ENCODE peak calls at places on chromosomes 13 and 19, in seven cellular contexts. C is sigmoid colon, X is cardiac fibroblast, Z is fibroblast of the aortic adventitia, R is colonic mucosa, L is adrenal gland, Q is lower lobe of right lung. A is an unnamed sample.

GRCh38 chr13:113623491-113624234 is 34.3 kb downstream of the ATP4B start:
- DNase-seq in Z (no peak), R (no peak), L (no peak), X (peak; percentile 15), C (peak; percentile 50), Q (peak; percentile 44), A (no peak)

GRCh38 chr19:36169084-36169760 is 17.0 kb upstream of the COX7A1 start:
- DNase-seq in Q (no peak), C (no peak), R (peak; percentile 69), L (no peak), X (no peak), Z (no peak), A (no peak)

GRCh38 chr13:112144616-112145220 is 77.8 kb downstream of the SOX1 start:
- DNase-seq in C (no peak), Q (no peak), R (no peak), X (no peak), L (no peak), Z (no peak), A (no peak)

GRCh38 chr13:111567637-111568036 is 247.2 kb downstream of the TEX29 start:
- DNase-seq in R (no peak), X (no peak), Q (no peak), C (no peak), Z (no peak), L (no peak), A (no peak)

GRCh38 chr19:15248648-15249559 is 16.7 kb upstream of the EPHX3 start:
- DNase-seq in Z (peak; percentile 91), Q (peak; percentile 64), L (peak; percentile 80), C (peak; percentile 93), X (peak; percentile 94), R (peak; percentile 72), A (peak; percentile 61)

GRCh38 chr19:33482486-33482885 is 39.1 kb downstream of the PEPD start:
- DNase-seq in R (no peak), Z (peak; percentile 13), X (peak; percentile 45), C (no peak), Q (no peak), L (no peak), A (no peak)

GRCh38 chr13:105721056-105721455 is 814.4 kb downstream of the EFNB2 start:
- DNase-seq in Q (no peak), R (no peak), X (peak; percentile 35), L (no peak), C (no peak), Z (no peak), A (no peak)

GRCh38 chr19:913080-913748 is at the start of gene R3HDM4:
- DNase-seq in Q (peak; percentile 87), R (peak; percentile 86), C (peak; percentile 90), Z (peak; percentile 42), X (peak; percentile 46), L (peak; percentile 86), A (no peak)

GRCh38 chr13:91647361-91647970 is 249.0 kb downstream of the GPC5 start:
- DNase-seq in R (peak; percentile 18), X (no peak), Z (peak; percentile 60), Q (no peak), C (no peak), L (no peak), A (no peak)

GRCh38 chr19:34430738-34431625 is 2.8 kb downstream of the UBA2 start:
- DNase-seq in C (no peak), Q (no peak), L (no peak), X (peak; percentile 73), R (no peak), Z (peak; percentile 63), A (no peak)

GRCh38 chr13:114096811-114097503 is 35.5 kb downstream of the RASA3 start:
- DNase-seq in L (no peak), C (peak; percentile 57), Q (no peak), R (no peak), X (no peak), Z (no peak), A (no peak)

GRCh38 chr13:114004416-114005205 is 30.7 kb upstream of the C13orf46 start:
- DNase-seq in Z (peak; percentile 85), R (no peak), Q (peak; percentile 41), C (peak; percentile 43), X (peak; percentile 87), L (no peak), A (no peak)

GRCh38 chr13:38713046-38713445 is 26.2 kb downstream of the FREM2 start:
- DNase-seq in R (no peak), X (no peak), L (no peak), C (no peak), Z (no peak), Q (no peak), A (no peak)

GRCh38 chr19:46764817-46765291 is 18.6 kb upstream of the STRN4 start:
- DNase-seq in C (peak; percentile 52), X (no peak), Z (no peak), Q (no peak), L (no peak), R (peak; percentile 83), A (no peak)

GRCh38 chr19:42601811-42602443 is 7.2 kb upstream of the CEACAM8 start:
- DNase-seq in C (no peak), L (peak; percentile 28), R (no peak), Z (peak; percentile 33), Q (no peak), X (peak; percentile 50), A (no peak)

GRCh38 chr19:36028313-36029041 is 4.2 kb downstream of the CLIP3 start:
- DNase-seq in Z (no peak), X (no peak), C (no peak), Q (no peak), R (no peak), L (no peak), A (no peak)

GRCh38 chr13:102993348-102993747 is 72.9 kb downstream of the SLC10A2 start:
- DNase-seq in X (no peak), C (no peak), L (no peak), Z (no peak), Q (no peak), R (no peak), A (no peak)

GRCh38 chr13:74633734-74634133 is 499.5 kb upstream of the KLF12 start:
- DNase-seq in R (no peak), L (no peak), Z (no peak), Q (no peak), C (no peak), X (no peak), A (no peak)

GRCh38 chr13:48843630-48844380 is 131.9 kb upstream of the FNDC3A start:
- DNase-seq in C (no peak), Z (no peak), L (no peak), Q (no peak), X (peak; percentile 6), R (no peak), A (no peak)

GRCh38 chr13:39048806-39049205 is 10.6 kb downstream of the NHLRC3 start:
- DNase-seq in R (no peak), Q (no peak), X (no peak), Z (no peak), L (no peak), C (no peak), A (no peak)

GRCh38 chr19:2014081-2014693 is 1.3 kb downstream of the BTBD2 start:
- DNase-seq in R (no peak), Z (no peak), Q (peak; percentile 45), L (no peak), X (no peak), C (peak; percentile 72), A (no peak)
- H3K4me3 ChIP-seq in R (peak overlapping the region; percentile 63), Z (peak overlapping the region; percentile 81), Q (peak overlapping the region; percentile 66), L (no peak overlapping the region), X (peak overlapping the region; percentile 61), C (peak overlapping the region; percentile 59), A (peak overlapping the region; percentile 72)

DNA sequence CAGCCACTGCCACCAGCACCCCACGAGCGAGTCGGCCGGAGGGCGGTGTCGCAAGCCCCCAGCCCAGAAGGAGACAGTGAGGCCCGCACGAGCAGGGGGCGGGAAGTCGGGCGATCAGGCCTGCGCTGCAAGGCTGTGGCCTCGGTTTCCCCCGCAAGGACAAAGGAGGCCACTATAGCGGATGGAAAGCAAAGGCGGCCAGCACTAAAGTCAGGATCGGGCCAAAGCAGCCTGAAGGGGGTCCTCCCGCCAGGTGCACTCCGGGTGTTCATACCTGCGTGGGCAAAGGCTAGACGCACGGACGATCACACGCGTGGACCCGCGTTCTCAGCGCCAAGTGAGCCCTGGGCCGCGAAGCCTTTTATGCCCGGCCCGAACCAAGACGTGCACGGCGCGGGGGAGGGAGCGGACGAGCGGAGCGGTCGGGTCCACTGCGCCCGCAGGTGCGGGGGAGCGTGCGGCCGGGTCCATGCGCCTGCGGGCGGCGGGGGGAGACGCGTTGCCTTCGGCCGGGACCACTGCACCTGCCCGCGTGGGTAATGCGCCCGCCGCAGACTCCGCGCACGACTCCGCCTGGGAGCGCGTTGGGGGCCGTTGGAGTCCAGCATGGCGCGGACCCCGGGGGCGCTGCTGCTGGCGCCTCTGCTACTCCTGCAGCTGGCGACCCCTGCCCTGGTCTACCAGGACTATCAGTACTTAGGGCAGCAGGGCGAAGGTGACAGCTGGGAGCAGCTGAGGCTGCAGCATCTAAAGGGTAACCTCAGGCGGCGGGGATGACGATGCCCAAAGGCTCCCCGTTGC is at the start of the genes PRDX2 and THSD8:
- DNase-seq in L (peak; percentile 86), Q (peak; percentile 87), Z (peak; percentile 65), C (peak; percentile 89), X (peak; percentile 67), R (peak; percentile 87), A (no peak)
- TF ChIP-seq CTCF in L (peak; percentile 24), Q (no peak), Z (no peak), C (peak; percentile 8), X (no peak), R (no peak), A (no peak)

DNA sequence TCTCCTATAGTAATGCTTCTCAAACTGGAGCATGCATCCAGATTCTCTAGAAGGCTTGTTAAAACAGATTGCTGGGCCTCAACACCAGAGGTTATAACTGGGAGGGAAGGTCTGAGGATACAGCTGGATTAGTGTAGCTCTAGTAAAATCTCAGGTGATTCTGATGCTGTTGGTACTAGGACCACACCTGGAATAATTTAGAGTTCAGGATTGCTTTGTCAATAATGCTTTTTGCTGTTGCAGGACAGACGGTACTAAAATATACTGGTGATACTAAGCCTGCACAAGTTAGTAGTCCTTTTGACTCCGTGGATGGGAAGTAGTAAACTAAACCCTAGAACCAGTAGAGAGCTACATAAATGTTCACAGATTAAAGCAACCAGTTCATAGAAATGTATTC is 258.1 kb upstream of the STARD13 start:
- DNase-seq in X (peak; percentile 23), Q (no peak), C (no peak), L (no peak), R (no peak), Z (peak; percentile 43), A (no peak)
- H3K4me3 ChIP-seq in X (no peak overlapping the region), Q (peak overlapping the region; percentile 53), C (no peak overlapping the region), L (no peak overlapping the region), R (no peak overlapping the region), Z (no peak overlapping the region), A (no peak overlapping the region)

DNA sequence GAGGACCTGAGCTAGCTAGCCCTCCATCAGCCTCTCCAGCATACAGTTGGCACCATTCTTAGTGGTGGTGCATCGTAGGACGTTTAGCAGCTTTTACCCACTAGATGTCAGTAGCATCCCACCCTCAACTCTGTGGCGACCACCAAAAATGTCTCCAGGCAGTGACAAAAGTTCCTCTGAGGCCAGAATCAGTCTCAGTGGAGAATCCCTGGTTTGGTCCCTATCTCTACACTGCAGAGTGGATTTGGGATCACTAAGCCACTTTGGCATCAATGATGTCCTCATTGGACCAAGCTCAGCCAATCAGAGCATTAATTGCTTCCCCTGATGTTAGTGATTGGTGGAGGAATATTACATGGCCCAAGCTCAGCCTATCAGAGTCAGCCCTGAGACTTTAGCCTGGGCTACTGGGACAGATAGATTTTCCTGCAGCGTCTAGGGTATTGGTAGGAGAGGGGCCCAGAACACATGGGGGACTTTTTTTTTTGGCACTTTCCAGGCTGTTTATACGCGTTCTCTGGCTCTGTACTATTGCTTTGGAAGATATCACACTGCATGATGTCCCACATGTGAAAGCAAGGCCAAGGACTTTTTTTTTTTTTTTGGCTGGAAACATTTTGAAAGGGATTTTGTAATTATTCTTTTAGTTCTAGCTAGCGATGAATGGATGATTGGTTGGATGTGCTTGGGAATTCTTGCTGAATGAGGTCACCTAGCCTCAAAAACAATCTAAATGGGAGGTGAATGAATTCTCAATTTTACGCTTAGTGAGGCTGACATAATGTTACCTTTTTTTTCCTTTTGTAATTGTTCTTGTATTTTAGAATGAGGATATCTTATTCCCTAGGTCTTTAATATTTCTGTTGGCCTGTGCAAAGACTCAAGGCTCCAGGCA is 7.0 kb downstream of the TMEM221 start:
- DNase-seq in L (no peak), X (peak; percentile 56), Z (peak; percentile 65), R (no peak), C (no peak), Q (no peak), A (no peak)
- TF ChIP-seq CTCF in L (peak; percentile 61), X (peak; percentile 58), Z (peak; percentile 36), R (no peak), C (no peak), Q (peak; percentile 25), A (peak; percentile 36)

A was measured in AG04450.